ENCODE peak calls at places on chromosomes 2 and 18, in four cellular contexts. E, H, M and F are unnamed samples.

GRCh38 chr18:79736846-79737245 is 57.2 kb downstream of the CTDP1 start:
- DNase-seq in E (no peak), H (no peak), M (no peak), F (no peak)

GRCh38 chr2:119407430-119408220 is 24.0 kb upstream of the TMEM37 start:
- DNase-seq in E (peak), H (peak), M (peak), F (peak)

GRCh38 chr18:67639872-67640271 is 123.4 kb upstream of the DSEL start:
- DNase-seq in E (no peak), H (no peak), M (no peak), F (no peak)

GRCh38 chr2:64192080-64192479 is 47.9 kb upstream of the PELI1 start:
- DNase-seq in E (peak), H (no peak), M (no peak), F (no peak)

GRCh38 chr2:214450118-214450894 is 39.5 kb downstream of the VWC2L start:
- DNase-seq in E (no peak), H (no peak), M (no peak), F (no peak)

GRCh38 chr2:233566141-233566956 is at the start of gene USP40:
- DNase-seq in E (peak), H (peak), M (peak), F (peak)

GRCh38 chr2:26840937-26841610 is 6.9 kb upstream of the DPYSL5 start:
- DNase-seq in E (peak), H (no peak), M (no peak), F (no peak)

GRCh38 chr2:162243305-162243693 is at the start of gene FAP:
- DNase-seq in E (no peak), H (peak), M (no peak), F (no peak)

GRCh38 chr2:73112026-73112912 is 479 bp downstream of the RAB11FIP5 start:
- DNase-seq in E (no peak), H (peak), M (peak), F (no peak)

GRCh38 chr2:26740890-26741302 is 23.2 kb upstream of the SLC35F6 start:
- DNase-seq in E (peak), H (peak), M (peak), F (no peak)

GRCh38 chr18:43279015-43279758 is 1.9 kb upstream of the SYT4 start:
- DNase-seq in E (peak), H (peak), M (peak), F (peak)

GRCh38 chr2:144234115-144234772 is 285.7 kb downstream of the ZEB2 start:
- DNase-seq in E (peak), H (peak), M (no peak), F (no peak)

GRCh38 chr2:156647377-156648010 is 211.3 kb downstream of the GPD2 start:
- DNase-seq in E (no peak), H (no peak), M (no peak), F (no peak)

GRCh38 chr18:13614701-13615288 is 111.6 kb downstream of the FAM210A start:
- DNase-seq in E (no peak), H (no peak), M (no peak), F (no peak)

GRCh38 chr18:75753753-75754152 is 326.2 kb upstream of the SMIM21 start:
- DNase-seq in E (no peak), H (no peak), M (no peak), F (no peak)

GRCh38 chr18:36066001-36066400 is 1.4 kb downstream of the RPRD1A start:
- DNase-seq in E (peak), H (peak), M (no peak), F (no peak)

GRCh38 chr18:48924621-48925601 is 25.9 kb downstream of the SMAD7 start:
- DNase-seq in E (peak), H (no peak), M (no peak), F (no peak)

GRCh38 chr18:36179562-36180334 is 7.5 kb upstream of the MOCOS start:
- DNase-seq in E (peak), H (peak), M (no peak), F (no peak)

GRCh38 chr18:8659609-8660242 is 45.6 kb upstream of the MTCL1 start:
- DNase-seq in E (no peak), H (no peak), M (no peak), F (no peak)